ENCODE peak calls at places on chromosome 9, in six cellular contexts. One of them, this sample, is unnamed.

GRCh38 chr9:115013998-115014397 is 83.6 kb upstream of the TNFSF8 start:
- DNase-seq in AG04450: peak
- DNase-seq in neural progenitor cell: peak
- DNase-seq in A549: peak
- DNase-seq in stimulated activated CD8-positive, alpha-beta memory T cell treated with anti-CD3 and anti-CD28 coated beads, Interleukin-2, amount 100 ng/mL, for 1 hour: peak
- DNase-seq in MCF 10A: peak
- DNase-seq in this sample: peak

GRCh38 chr9:110932883-110933282 is 105.4 kb downstream of the LPAR1 start:
- DNase-seq in AG04450: no peak
- DNase-seq in neural progenitor cell: no peak
- DNase-seq in A549: no peak
- DNase-seq in stimulated activated CD8-positive, alpha-beta memory T cell treated with anti-CD3 and anti-CD28 coated beads, Interleukin-2, amount 100 ng/mL, for 1 hour: no peak
- DNase-seq in MCF 10A: no peak
- DNase-seq in this sample: no peak

GRCh38 chr9:34084562-34084961 is 35.9 kb upstream of the UBAP2 start:
- DNase-seq in AG04450: no peak
- DNase-seq in neural progenitor cell: no peak
- DNase-seq in A549: no peak
- DNase-seq in stimulated activated CD8-positive, alpha-beta memory T cell treated with anti-CD3 and anti-CD28 coated beads, Interleukin-2, amount 100 ng/mL, for 1 hour: no peak
- DNase-seq in MCF 10A: no peak
- DNase-seq in this sample: no peak

GRCh38 chr9:21653091-21653490 is 149.3 kb upstream of the MTAP start:
- DNase-seq in AG04450: no peak
- DNase-seq in neural progenitor cell: no peak
- DNase-seq in A549: no peak
- DNase-seq in stimulated activated CD8-positive, alpha-beta memory T cell treated with anti-CD3 and anti-CD28 coated beads, Interleukin-2, amount 100 ng/mL, for 1 hour: no peak
- DNase-seq in MCF 10A: no peak
- DNase-seq in this sample: no peak

GRCh38 chr9:126407125-126407870 is 80.7 kb downstream of the MVB12B start:
- DNase-seq in AG04450: no peak
- DNase-seq in neural progenitor cell: no peak
- DNase-seq in A549: no peak
- DNase-seq in stimulated activated CD8-positive, alpha-beta memory T cell treated with anti-CD3 and anti-CD28 coated beads, Interleukin-2, amount 100 ng/mL, for 1 hour: no peak
- DNase-seq in MCF 10A: no peak
- DNase-seq in this sample: no peak

GRCh38 chr9:3758816-3759576 is 233.2 kb upstream of the RFX3 start:
- DNase-seq in AG04450: no peak
- DNase-seq in neural progenitor cell: no peak
- DNase-seq in A549: no peak
- DNase-seq in stimulated activated CD8-positive, alpha-beta memory T cell treated with anti-CD3 and anti-CD28 coated beads, Interleukin-2, amount 100 ng/mL, for 1 hour: no peak
- DNase-seq in MCF 10A: peak
- DNase-seq in this sample: no peak

GRCh38 chr9:121718063-121718462 is 66.6 kb downstream of the DAB2IP start:
- DNase-seq in AG04450: no peak
- DNase-seq in neural progenitor cell: peak
- DNase-seq in A549: no peak
- DNase-seq in stimulated activated CD8-positive, alpha-beta memory T cell treated with anti-CD3 and anti-CD28 coated beads, Interleukin-2, amount 100 ng/mL, for 1 hour: no peak
- DNase-seq in MCF 10A: no peak
- DNase-seq in this sample: no peak

GRCh38 chr9:127136880-127137639 is 14.6 kb upstream of the ANGPTL2 start:
- DNase-seq in AG04450: no peak
- DNase-seq in neural progenitor cell: no peak
- DNase-seq in A549: no peak
- DNase-seq in stimulated activated CD8-positive, alpha-beta memory T cell treated with anti-CD3 and anti-CD28 coated beads, Interleukin-2, amount 100 ng/mL, for 1 hour: no peak
- DNase-seq in MCF 10A: no peak
- DNase-seq in this sample: no peak

GRCh38 chr9:10009401-10009800 is 603.4 kb downstream of the PTPRD start:
- DNase-seq in AG04450: no peak
- DNase-seq in neural progenitor cell: no peak
- DNase-seq in A549: no peak
- DNase-seq in stimulated activated CD8-positive, alpha-beta memory T cell treated with anti-CD3 and anti-CD28 coated beads, Interleukin-2, amount 100 ng/mL, for 1 hour: no peak
- DNase-seq in MCF 10A: no peak
- DNase-seq in this sample: no peak

GRCh38 chr9:25117791-25118190 is 560.5 kb downstream of the TUSC1 start:
- DNase-seq in AG04450: no peak
- DNase-seq in neural progenitor cell: peak
- DNase-seq in A549: no peak
- DNase-seq in stimulated activated CD8-positive, alpha-beta memory T cell treated with anti-CD3 and anti-CD28 coated beads, Interleukin-2, amount 100 ng/mL, for 1 hour: no peak
- DNase-seq in MCF 10A: no peak
- DNase-seq in this sample: no peak

GRCh38 chr9:105401651-105402050 is 46.2 kb upstream of the FSD1L start:
- DNase-seq in AG04450: no peak
- DNase-seq in neural progenitor cell: peak
- DNase-seq in A549: peak
- DNase-seq in stimulated activated CD8-positive, alpha-beta memory T cell treated with anti-CD3 and anti-CD28 coated beads, Interleukin-2, amount 100 ng/mL, for 1 hour: no peak
- DNase-seq in MCF 10A: no peak
- DNase-seq in this sample: no peak

GRCh38 chr9:136093995-136094881 is 851 bp downstream of the NACC2 start:
- DNase-seq in AG04450: no peak
- DNase-seq in neural progenitor cell: peak
- DNase-seq in A549: peak
- DNase-seq in stimulated activated CD8-positive, alpha-beta memory T cell treated with anti-CD3 and anti-CD28 coated beads, Interleukin-2, amount 100 ng/mL, for 1 hour: no peak
- DNase-seq in MCF 10A: peak
- DNase-seq in this sample: no peak

This sample was measured in glomerular endothelial cell.